ENCODE peak calls at places on chromosome 11, in ten cellular contexts. F, J, D, I, R, A, T, Y, L and B are unnamed samples.

GRCh38 chr11:43681543-43681942 is 1.0 kb downstream of the HSD17B12 start:
- DNase-seq in Y (no peak), I (peak), A (peak), J (peak), T (no peak), D (no peak), L (peak), F (no peak), R (no peak), B (no peak)

GRCh38 chr11:65454311-65454695 is 31.7 kb downstream of the NEAT1 start:
- DNase-seq in L (peak), J (peak), T (no peak), D (no peak), F (no peak), R (no peak), I (peak), A (no peak), Y (no peak), B (no peak)

GRCh38 chr11:11332141-11332710 is 20.8 kb downstream of the CSNK2A3 start:
- DNase-seq in Y (no peak), I (no peak), A (no peak), D (no peak), T (no peak), J (no peak), L (no peak), F (no peak), R (no peak), B (no peak)

GRCh38 chr11:6637871-6638270 is 17.7 kb downstream of the DCHS1 start:
- DNase-seq in R (no peak), I (peak), T (peak), F (no peak), L (peak), J (peak), A (peak), D (no peak), Y (peak), B (no peak)

GRCh38 chr11:69293819-69294505 is at the start of gene MYEOV:
- DNase-seq in I (peak), R (peak), L (peak), T (no peak), J (no peak), Y (peak), A (peak), F (peak), D (no peak), B (peak)

GRCh38 chr11:121299417-121299816 is 6.8 kb downstream of the SC5D start:
- DNase-seq in R (no peak), I (no peak), Y (no peak), L (no peak), A (no peak), F (no peak), D (no peak), J (peak), T (no peak), B (no peak)

GRCh38 chr11:67698247-67698646 is 23.8 kb upstream of the ALDH3B2 start:
- DNase-seq in F (no peak), J (no peak), Y (no peak), I (no peak), L (no peak), D (no peak), T (no peak), A (peak), R (peak), B (no peak)

GRCh38 chr11:19970944-19971343 is 189.3 kb downstream of the DBX1 start:
- DNase-seq in F (no peak), I (no peak), L (no peak), A (no peak), R (no peak), Y (no peak), J (no peak), D (no peak), T (no peak), B (no peak)

GRCh38 chr11:34706709-34707461 is 86.0 kb downstream of the EHF start:
- DNase-seq in D (no peak), Y (no peak), I (no peak), R (no peak), A (no peak), T (no peak), J (no peak), L (no peak), F (no peak), B (no peak)

GRCh38 chr11:55838452-55838851 is at the start of gene OR5D16:
- DNase-seq in D (no peak), T (no peak), I (no peak), Y (no peak), J (no peak), F (no peak), A (no peak), R (no peak), L (no peak), B (no peak)

GRCh38 chr11:46247664-46248063 is 29.8 kb upstream of the CREB3L1 start:
- DNase-seq in I (peak), R (peak), J (peak), L (peak), F (peak), T (no peak), Y (no peak), A (peak), D (no peak), B (peak)

GRCh38 chr11:65888163-65888814 is at the start of gene FIBP:
- DNase-seq in T (peak), L (peak), F (peak), A (peak), I (peak), D (peak), J (peak), Y (peak), R (peak), B (peak)

GRCh38 chr11:125314264-125315087 is 149.9 kb downstream of the PKNOX2 start:
- DNase-seq in I (no peak), A (no peak), R (no peak), D (no peak), L (no peak), F (no peak), J (no peak), Y (no peak), T (no peak), B (no peak)

GRCh38 chr11:19493446-19493845 is 219.2 kb upstream of the NAV2 start:
- DNase-seq in J (no peak), A (no peak), I (no peak), R (peak), T (no peak), L (no peak), F (no peak), Y (no peak), D (no peak), B (no peak)

GRCh38 chr11:102007567-102008437 is 39.4 kb upstream of the CFAP300 start:
- DNase-seq in T (peak), L (peak), D (no peak), A (peak), R (peak), Y (no peak), J (peak), F (no peak), I (peak), B (no peak)

GRCh38 chr11:327581-327923 is 6.9 kb upstream of the IFITM3 start:
- DNase-seq in A (no peak), Y (no peak), D (no peak), F (no peak), T (no peak), R (no peak), L (no peak), J (no peak), I (no peak), B (no peak)

GRCh38 chr11:6553634-6554033 is 49.8 kb downstream of the RRP8 start:
- DNase-seq in R (no peak), I (no peak), L (no peak), J (no peak), T (no peak), F (no peak), D (no peak), A (no peak), Y (no peak), B (no peak)

GRCh38 chr11:23233075-23233474 is 372.8 kb upstream of the CCDC179 start:
- DNase-seq in D (no peak), T (peak), J (peak), F (no peak), I (peak), L (peak), Y (no peak), A (peak), R (no peak), B (no peak)
- TF ChIP-seq CTCF in D (no peak), T (no peak), J (no peak), F (no peak), I (no peak), L (no peak), Y (no peak), A (no peak), R (no peak), B (no peak)

GRCh38 chr11:9384535-9385287 is at the start of gene IPO7:
- DNase-seq in A (peak), R (peak), I (peak), J (peak), D (peak), Y (peak), L (peak), F (peak), T (peak), B (peak)
- TF ChIP-seq CTCF in A (peak), R (no peak), I (peak), J (peak), D (peak), Y (peak), L (no peak), F (no peak), T (peak), B (peak)

GRCh38 chr11:12702999-12703453 is 28.8 kb downstream of the TEAD1 start:
- DNase-seq in J (peak), R (no peak), A (no peak), I (no peak), T (no peak), Y (no peak), F (no peak), D (no peak), L (no peak), B (no peak)
- TF ChIP-seq CTCF in J (no peak), R (no peak), A (no peak), I (no peak), T (no peak), Y (no peak), F (no peak), D (no peak), L (no peak), B (no peak)

DNA sequence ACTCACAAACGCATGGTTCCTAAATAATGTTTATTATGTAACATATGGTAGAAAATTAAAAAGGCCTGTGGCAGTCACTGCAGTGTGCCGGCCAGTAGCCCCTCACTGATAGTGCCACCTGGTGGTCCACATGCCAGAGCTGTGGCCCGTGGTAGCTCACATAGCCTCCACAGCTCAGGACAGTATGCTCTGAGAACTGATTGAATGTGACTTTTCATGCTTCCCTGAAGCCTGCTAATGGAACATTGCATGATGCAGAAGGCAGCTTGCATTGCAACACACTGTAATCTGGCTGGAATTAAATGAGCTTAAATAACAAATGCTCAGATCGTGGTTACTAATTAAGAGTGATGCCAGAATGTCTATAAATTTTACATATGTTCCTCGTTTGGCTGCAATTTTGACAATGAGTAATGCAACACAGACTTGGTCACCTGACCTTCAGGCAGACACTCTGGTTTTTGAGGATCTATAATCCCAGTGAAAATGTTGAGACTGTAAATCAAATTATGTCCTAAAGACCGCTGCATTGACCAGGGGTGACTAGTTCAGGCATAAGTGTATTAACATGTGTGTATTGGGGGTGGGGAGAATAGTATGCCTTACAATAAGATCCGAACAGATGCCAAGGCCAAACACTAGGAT is 566.4 kb downstream of the METTL15 start:
- DNase-seq in R (peak), Y (peak), I (peak), D (no peak), F (peak), T (peak), J (peak), L (peak), A (peak), B (no peak)
- TF ChIP-seq CTCF in R (peak), Y (no peak), I (peak), D (no peak), F (peak), T (peak), J (peak), L (peak), A (peak), B (no peak)

GRCh38 chr11:77064648-77065217 is 2.0 kb upstream of the CAPN5 start:
- DNase-seq in R (no peak), L (no peak), J (no peak), D (no peak), I (no peak), Y (peak), F (no peak), A (no peak), T (no peak), B (no peak)

GRCh38 chr11:77063861-77064260 is 2.9 kb upstream of the CAPN5 start:
- DNase-seq in Y (peak), A (no peak), D (no peak), L (no peak), T (no peak), J (no peak), F (no peak), R (no peak), I (no peak), B (no peak)

GRCh38 chr11:77063407-77063806 is 3.4 kb upstream of the CAPN5 start:
- DNase-seq in J (no peak), R (no peak), T (no peak), L (no peak), F (no peak), A (no peak), Y (no peak), D (no peak), I (no peak), B (peak)

GRCh38 chr11:77060234-77060633 is 6.5 kb upstream of the CAPN5 start:
- DNase-seq in A (no peak), F (no peak), I (no peak), T (no peak), L (no peak), J (no peak), R (no peak), Y (no peak), D (no peak), B (no peak)

GRCh38 chr11:77062924-77063323 is 3.8 kb upstream of the CAPN5 start:
- DNase-seq in D (no peak), R (no peak), F (no peak), A (peak), T (no peak), J (no peak), Y (no peak), L (no peak), I (no peak), B (peak)
- TF ChIP-seq CTCF in D (no peak), R (peak), F (no peak), A (peak), T (no peak), J (no peak), Y (no peak), L (no peak), I (peak), B (no peak)